ENCODE peak calls at places on chromosomes 16 and 17, in ten cellular contexts. I is PC-3, K is cardiac fibroblast, G is lung, C is epithelial cell of proximal tubule, F is GM12864, R is prostate gland, X is RWPE1, Y is heart left ventricle, L is endothelial cell of umbilical vein. P is an unnamed sample.

GRCh38 chr17:39340731-39341130 is 60.7 kb downstream of the FBXL20 start:
- DNase-seq in I (no peak), K (no peak), G (no peak), C (no peak), F (no peak), R (no peak), X (no peak), Y (no peak), L (no peak), P (no peak)

GRCh38 chr17:61478790-61479492 is 26.7 kb downstream of the TBX4 start:
- DNase-seq in I (no peak), K (no peak), G (no peak), C (no peak), F (no peak), R (no peak), X (no peak), Y (no peak), L (no peak), P (no peak)

GRCh38 chr16:81190667-81191066 is 47.8 kb upstream of the BCO1 start:
- DNase-seq in I (peak; percentile 54), K (peak; percentile 50), G (no peak), C (no peak), F (no peak), R (no peak), X (no peak), Y (no peak), L (no peak), P (no peak)

GRCh38 chr16:83233153-83233552 is 574.6 kb upstream of the HSBP1 start:
- DNase-seq in I (no peak), K (peak; percentile 6), G (no peak), C (no peak), F (no peak), R (no peak), X (no peak), Y (no peak), L (no peak), P (no peak)

GRCh38 chr17:69269174-69269998 is 40.8 kb upstream of the ABCA10 start:
- DNase-seq in I (peak; percentile 95), K (peak; percentile 74), G (no peak), C (no peak), F (no peak), R (no peak), X (peak; percentile 33), Y (no peak), L (peak; percentile 85), P (no peak)

GRCh38 chr17:7974638-7975131 is 27.7 kb upstream of the GUCY2D start:
- DNase-seq in I (no peak), K (no peak), G (no peak), C (no peak), F (no peak), R (no peak), X (no peak), Y (no peak), L (no peak), P (no peak)

GRCh38 chr16:3835089-3835602 is 45.4 kb downstream of the CREBBP start:
- DNase-seq in I (no peak), K (no peak), G (no peak), C (no peak), F (no peak), R (no peak), X (no peak), Y (no peak), L (no peak), P (no peak)

GRCh38 chr17:41329279-41329925 is 13.9 kb upstream of the KRTAP17-1 start:
- DNase-seq in I (peak; percentile 69), K (peak; percentile 43), G (peak; percentile 50), C (peak; percentile 13), F (no peak), R (peak; percentile 35), X (peak; percentile 49), Y (peak; percentile 44), L (peak; percentile 44), P (no peak)

GRCh38 chr16:69535123-69536050 is 30.4 kb upstream of the NFAT5 start:
- DNase-seq in I (no peak), K (peak; percentile 59), G (no peak), C (no peak), F (no peak), R (no peak), X (peak; percentile 53), Y (no peak), L (peak; percentile 94), P (no peak)

GRCh38 chr17:39193346-39193745 is 4.1 kb downstream of the CACNB1 start:
- DNase-seq in I (no peak), K (no peak), G (no peak), C (no peak), F (no peak), R (no peak), X (no peak), Y (no peak), L (no peak), P (no peak)

GRCh38 chr16:4240624-4241023 is 1.3 kb downstream of the SRL start:
- DNase-seq in I (no peak), K (no peak), G (no peak), C (no peak), F (no peak), R (no peak), X (no peak), Y (peak; percentile 83), L (no peak), P (no peak)

GRCh38 chr17:60577147-60577925 is 22.7 kb upstream of the PPM1D start:
- DNase-seq in I (peak; percentile 52), K (peak; percentile 84), G (no peak), C (peak; percentile 49), F (no peak), R (peak; percentile 45), X (no peak), Y (no peak), L (peak; percentile 67), P (no peak)

GRCh38 chr16:69859105-69859969 is 91.8 kb upstream of the CLEC18A start:
- DNase-seq in I (peak; percentile 41), K (no peak), G (peak; percentile 32), C (no peak), F (no peak), R (no peak), X (peak; percentile 36), Y (peak; percentile 72), L (peak; percentile 40), P (no peak)

GRCh38 chr16:50384500-50385122 is 15.8 kb upstream of the BRD7 start:
- DNase-seq in I (no peak), K (no peak), G (no peak), C (no peak), F (no peak), R (no peak), X (no peak), Y (no peak), L (no peak), P (no peak)

DNA sequence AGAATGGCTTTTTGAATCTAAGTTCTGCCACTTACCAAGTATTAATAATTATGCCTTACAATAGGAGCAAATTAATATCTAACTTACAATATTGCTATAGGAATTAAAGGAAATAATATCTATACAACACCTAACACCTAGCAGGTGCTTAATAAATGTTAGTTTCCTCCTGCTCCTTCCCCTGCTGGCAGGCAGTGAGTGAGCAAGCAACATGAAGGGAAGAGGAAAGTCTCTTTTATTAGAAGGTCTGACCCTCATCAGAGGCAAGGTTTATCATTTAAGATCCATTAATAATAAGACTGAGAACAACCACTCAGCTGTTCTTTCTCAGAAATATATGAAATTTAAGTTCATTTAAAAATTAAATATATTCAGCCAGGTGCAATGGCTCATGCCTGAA is 6.7 kb upstream of the DYNC1LI2 start:
- DNase-seq in I (no peak), K (no peak), G (no peak), C (no peak), F (no peak), R (no peak), X (no peak), Y (no peak), L (no peak), P (no peak)
- TF ChIP-seq CTCF in I (no peak), K (no peak), G (no peak), C (peak; percentile 5), F (no peak), R (no peak), X (no peak), Y (no peak), L (no peak), P (no peak)

GRCh38 chr16:7086842-7087616 is 245.6 kb upstream of the RBFOX1 start:
- DNase-seq in I (peak; percentile 1), K (no peak), G (peak; percentile 28), C (no peak), F (no peak), R (no peak), X (no peak), Y (peak; percentile 63), L (no peak), P (no peak)
- TF ChIP-seq CTCF in I (peak; percentile 21), K (no peak), G (no peak), C (peak; percentile 29), F (no peak), R (no peak), X (no peak), Y (peak; percentile 41), L (no peak), P (no peak)

GRCh38 chr16:23014592-23014991 is 134.7 kb downstream of the USP31 start:
- DNase-seq in I (no peak), K (no peak), G (no peak), C (no peak), F (no peak), R (no peak), X (no peak), Y (no peak), L (no peak), P (no peak)

GRCh38 chr16:23015580-23015979 is 133.7 kb downstream of the USP31 start:
- DNase-seq in I (no peak), K (no peak), G (no peak), C (no peak), F (no peak), R (no peak), X (no peak), Y (no peak), L (no peak), P (no peak)

GRCh38 chr16:23016372-23016771 is 132.9 kb downstream of the USP31 start:
- DNase-seq in I (no peak), K (no peak), G (no peak), C (no peak), F (no peak), R (no peak), X (no peak), Y (no peak), L (no peak), P (no peak)

GRCh38 chr16:23009075-23009474 is 140.2 kb downstream of the USP31 start:
- DNase-seq in I (no peak), K (no peak), G (no peak), C (no peak), F (no peak), R (no peak), X (no peak), Y (no peak), L (no peak), P (no peak)

DNA sequence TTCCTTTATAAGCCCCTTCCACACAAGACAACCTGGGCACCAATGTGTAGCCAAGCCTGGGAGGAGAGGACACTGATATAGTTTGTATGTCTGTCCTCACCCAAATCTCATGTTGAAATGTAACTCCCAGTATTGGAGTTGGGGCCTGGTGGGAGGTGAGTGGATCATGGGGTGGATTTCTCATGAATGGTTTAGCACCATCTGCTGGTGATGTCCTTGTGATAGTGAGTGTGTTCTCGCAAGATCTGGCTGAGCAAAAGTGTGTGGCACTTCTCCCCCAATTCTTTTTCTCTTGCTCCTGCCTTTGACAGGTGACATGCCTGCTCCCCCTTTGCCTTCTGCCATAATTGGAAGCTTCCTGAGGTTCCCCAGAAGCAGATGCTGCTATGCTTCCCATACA is 135.8 kb downstream of the USP31 start:
- DNase-seq in I (peak; percentile 7), K (no peak), G (no peak), C (no peak), F (no peak), R (no peak), X (no peak), Y (no peak), L (peak; percentile 6), P (no peak)
- TF ChIP-seq CTCF in I (peak; percentile 33), K (no peak), G (no peak), C (peak; percentile 38), F (peak; percentile 24), R (no peak), X (no peak), Y (peak; percentile 21), L (no peak), P (no peak)

GRCh38 chr17:37490022-37490587 is 414 bp downstream of the DUSP14 start:
- DNase-seq in I (peak; percentile 38), K (peak; percentile 62), G (peak; percentile 60), C (no peak), F (no peak), R (peak; percentile 45), X (no peak), Y (peak; percentile 70), L (peak; percentile 69), P (no peak)
- TF ChIP-seq CTCF in I (peak; percentile 20), K (no peak), G (no peak), C (no peak), F (peak; percentile 43), R (peak; percentile 19), X (peak; percentile 27), Y (peak; percentile 50), L (peak; percentile 28), P (no peak)